ENCODE peak calls at places on chromosomes 3 and 15, in ten cellular contexts. One of them, this sample, is unnamed.
A peak's percentile ranks its signal among the peaks of the same experiment; 100 is the strongest.

GRCh38 chr3:71542548-71543370 is 40.8 kb downstream of the FOXP1 start:
- DNase-seq in NB4: peak; percentile 98
- DNase-seq in Caco-2: no peak
- DNase-seq in body of pancreas: peak; percentile 30
- DNase-seq in astrocyte of the spinal cord: peak; percentile 91
- DNase-seq in cardiac fibroblast: peak; percentile 88
- DNase-seq in fibroblast of the aortic adventitia: peak; percentile 96
- DNase-seq in pancreas: peak; percentile 46
- DNase-seq in thyroid gland: peak; percentile 20
- DNase-seq in lower leg skin: peak; percentile 83
- DNase-seq in this sample: peak; percentile 81

GRCh38 chr3:45772341-45773035 is 23.8 kb downstream of the SLC6A20 start:
- DNase-seq in cardiac fibroblast: no peak
- DNase-seq in body of pancreas: no peak
- DNase-seq in Caco-2: no peak
- DNase-seq in thyroid gland: no peak
- DNase-seq in lower leg skin: no peak
- DNase-seq in NB4: no peak
- DNase-seq in astrocyte of the spinal cord: no peak
- DNase-seq in fibroblast of the aortic adventitia: no peak
- DNase-seq in pancreas: no peak
- DNase-seq in this sample: no peak

GRCh38 chr15:76983588-76984379 is 11.1 kb upstream of the PSTPIP1 start:
- DNase-seq in cardiac fibroblast: no peak
- DNase-seq in thyroid gland: no peak
- DNase-seq in fibroblast of the aortic adventitia: no peak
- DNase-seq in lower leg skin: no peak
- DNase-seq in pancreas: no peak
- DNase-seq in body of pancreas: no peak
- DNase-seq in astrocyte of the spinal cord: no peak
- DNase-seq in Caco-2: no peak
- DNase-seq in NB4: peak; percentile 95
- DNase-seq in this sample: no peak

GRCh38 chr15:80662129-80662528 is 33.0 kb upstream of the ABHD17C start:
- DNase-seq in pancreas: no peak
- DNase-seq in body of pancreas: no peak
- DNase-seq in lower leg skin: no peak
- DNase-seq in Caco-2: no peak
- DNase-seq in NB4: peak; percentile 11
- DNase-seq in fibroblast of the aortic adventitia: peak; percentile 40
- DNase-seq in cardiac fibroblast: no peak
- DNase-seq in thyroid gland: no peak
- DNase-seq in astrocyte of the spinal cord: no peak
- DNase-seq in this sample: no peak

GRCh38 chr3:72633534-72633933 is 214.7 kb downstream of the SHQ1 start:
- DNase-seq in thyroid gland: no peak
- DNase-seq in fibroblast of the aortic adventitia: no peak
- DNase-seq in pancreas: no peak
- DNase-seq in astrocyte of the spinal cord: no peak
- DNase-seq in NB4: no peak
- DNase-seq in body of pancreas: no peak
- DNase-seq in lower leg skin: no peak
- DNase-seq in Caco-2: no peak
- DNase-seq in cardiac fibroblast: no peak
- DNase-seq in this sample: no peak

GRCh38 chr3:53350652-53351051 is 3.3 kb upstream of the DCP1A start:
- DNase-seq in NB4: peak; percentile 92
- DNase-seq in Caco-2: peak; percentile 65
- DNase-seq in thyroid gland: no peak
- DNase-seq in cardiac fibroblast: peak; percentile 34
- DNase-seq in fibroblast of the aortic adventitia: peak; percentile 59
- DNase-seq in pancreas: no peak
- DNase-seq in astrocyte of the spinal cord: no peak
- DNase-seq in body of pancreas: no peak
- DNase-seq in lower leg skin: no peak
- DNase-seq in this sample: no peak

GRCh38 chr3:129352045-129352444 is 73.4 kb downstream of the HMCES start:
- DNase-seq in body of pancreas: no peak
- DNase-seq in astrocyte of the spinal cord: no peak
- DNase-seq in Caco-2: no peak
- DNase-seq in pancreas: no peak
- DNase-seq in thyroid gland: no peak
- DNase-seq in NB4: no peak
- DNase-seq in cardiac fibroblast: no peak
- DNase-seq in lower leg skin: no peak
- DNase-seq in fibroblast of the aortic adventitia: no peak
- DNase-seq in this sample: no peak

GRCh38 chr15:74716647-74717046 is 8.7 kb downstream of the CYP1A1 start:
- DNase-seq in Caco-2: peak; percentile 15
- DNase-seq in lower leg skin: no peak
- DNase-seq in astrocyte of the spinal cord: no peak
- DNase-seq in body of pancreas: no peak
- DNase-seq in thyroid gland: no peak
- DNase-seq in cardiac fibroblast: no peak
- DNase-seq in pancreas: no peak
- DNase-seq in NB4: peak; percentile 79
- DNase-seq in fibroblast of the aortic adventitia: no peak
- DNase-seq in this sample: no peak

GRCh38 chr15:25874379-25874778 is 11.3 kb upstream of the ATP10A start:
- DNase-seq in thyroid gland: no peak
- DNase-seq in cardiac fibroblast: no peak
- DNase-seq in body of pancreas: no peak
- DNase-seq in Caco-2: no peak
- DNase-seq in NB4: no peak
- DNase-seq in lower leg skin: no peak
- DNase-seq in pancreas: no peak
- DNase-seq in astrocyte of the spinal cord: no peak
- DNase-seq in fibroblast of the aortic adventitia: no peak
- DNase-seq in this sample: no peak

GRCh38 chr15:25876231-25877140 is 13.4 kb upstream of the ATP10A start:
- DNase-seq in thyroid gland: no peak
- DNase-seq in cardiac fibroblast: no peak
- DNase-seq in astrocyte of the spinal cord: no peak
- DNase-seq in lower leg skin: no peak
- DNase-seq in pancreas: no peak
- DNase-seq in Caco-2: no peak
- DNase-seq in NB4: no peak
- DNase-seq in body of pancreas: no peak
- DNase-seq in fibroblast of the aortic adventitia: no peak
- DNase-seq in this sample: no peak

GRCh38 chr15:25882466-25882865 is 19.3 kb upstream of the ATP10A start:
- DNase-seq in Caco-2: no peak
- DNase-seq in cardiac fibroblast: peak; percentile 56
- DNase-seq in lower leg skin: no peak
- DNase-seq in astrocyte of the spinal cord: no peak
- DNase-seq in fibroblast of the aortic adventitia: peak; percentile 9
- DNase-seq in body of pancreas: no peak
- DNase-seq in thyroid gland: no peak
- DNase-seq in pancreas: no peak
- DNase-seq in NB4: no peak
- DNase-seq in this sample: no peak

GRCh38 chr15:25875551-25875950 is 12.4 kb upstream of the ATP10A start:
- DNase-seq in pancreas: no peak
- DNase-seq in astrocyte of the spinal cord: no peak
- DNase-seq in lower leg skin: no peak
- DNase-seq in thyroid gland: no peak
- DNase-seq in NB4: no peak
- DNase-seq in cardiac fibroblast: no peak
- DNase-seq in Caco-2: no peak
- DNase-seq in fibroblast of the aortic adventitia: no peak
- DNase-seq in body of pancreas: no peak
- DNase-seq in this sample: no peak

DNA sequence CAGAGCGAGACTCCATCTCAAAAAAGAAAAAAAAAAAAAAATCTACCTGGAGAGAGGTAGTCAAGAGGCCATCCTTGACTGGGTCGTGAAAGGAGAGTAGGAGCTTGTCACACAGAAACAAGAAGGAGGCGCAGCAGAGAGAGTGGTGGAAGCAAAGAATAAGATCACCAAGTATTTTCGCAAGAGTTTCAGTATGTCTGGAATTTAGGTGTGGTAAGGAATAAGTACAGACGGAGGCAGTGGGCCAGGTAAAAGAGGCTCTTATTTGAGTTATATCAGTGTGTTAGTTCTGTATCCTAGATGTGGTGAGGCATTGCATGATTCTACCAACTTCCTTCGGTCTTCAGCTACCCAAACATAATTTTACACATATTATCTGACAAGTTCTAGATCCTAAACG is 14.6 kb upstream of the ATP10A start:
- DNase-seq in pancreas: no peak
- DNase-seq in NB4: no peak
- DNase-seq in astrocyte of the spinal cord: no peak
- DNase-seq in thyroid gland: peak; percentile 79
- DNase-seq in cardiac fibroblast: no peak
- DNase-seq in Caco-2: peak; percentile 50
- DNase-seq in lower leg skin: no peak
- DNase-seq in fibroblast of the aortic adventitia: no peak
- DNase-seq in body of pancreas: no peak
- DNase-seq in this sample: no peak
- H3K4me3 ChIP-seq in pancreas: no peak overlapping the region
- H3K4me3 ChIP-seq in NB4: no peak overlapping the region
- H3K4me3 ChIP-seq in astrocyte of the spinal cord: no peak overlapping the region
- H3K4me3 ChIP-seq in thyroid gland: no peak overlapping the region
- H3K4me3 ChIP-seq in cardiac fibroblast: no peak overlapping the region
- H3K4me3 ChIP-seq in Caco-2: no peak overlapping the region
- H3K4me3 ChIP-seq in lower leg skin: no peak overlapping the region
- H3K4me3 ChIP-seq in fibroblast of the aortic adventitia: no peak overlapping the region
- H3K4me3 ChIP-seq in body of pancreas: no peak overlapping the region
- H3K4me3 ChIP-seq in this sample: no peak overlapping the region

GRCh38 chr3:21020043-21020442 is 731.0 kb downstream of the ZNF385D start:
- DNase-seq in fibroblast of the aortic adventitia: no peak
- DNase-seq in lower leg skin: no peak
- DNase-seq in thyroid gland: no peak
- DNase-seq in cardiac fibroblast: no peak
- DNase-seq in NB4: no peak
- DNase-seq in body of pancreas: no peak
- DNase-seq in pancreas: no peak
- DNase-seq in astrocyte of the spinal cord: no peak
- DNase-seq in Caco-2: no peak
- DNase-seq in this sample: no peak

GRCh38 chr3:21020681-21021080 is 730.3 kb downstream of the ZNF385D start:
- DNase-seq in astrocyte of the spinal cord: no peak
- DNase-seq in Caco-2: no peak
- DNase-seq in lower leg skin: no peak
- DNase-seq in thyroid gland: no peak
- DNase-seq in fibroblast of the aortic adventitia: no peak
- DNase-seq in body of pancreas: no peak
- DNase-seq in NB4: no peak
- DNase-seq in cardiac fibroblast: no peak
- DNase-seq in pancreas: no peak
- DNase-seq in this sample: no peak

GRCh38 chr3:21013566-21013965 is 737.4 kb downstream of the ZNF385D start:
- DNase-seq in Caco-2: no peak
- DNase-seq in cardiac fibroblast: no peak
- DNase-seq in pancreas: no peak
- DNase-seq in NB4: no peak
- DNase-seq in fibroblast of the aortic adventitia: no peak
- DNase-seq in body of pancreas: no peak
- DNase-seq in thyroid gland: no peak
- DNase-seq in astrocyte of the spinal cord: peak; percentile 33
- DNase-seq in lower leg skin: no peak
- DNase-seq in this sample: no peak

DNA sequence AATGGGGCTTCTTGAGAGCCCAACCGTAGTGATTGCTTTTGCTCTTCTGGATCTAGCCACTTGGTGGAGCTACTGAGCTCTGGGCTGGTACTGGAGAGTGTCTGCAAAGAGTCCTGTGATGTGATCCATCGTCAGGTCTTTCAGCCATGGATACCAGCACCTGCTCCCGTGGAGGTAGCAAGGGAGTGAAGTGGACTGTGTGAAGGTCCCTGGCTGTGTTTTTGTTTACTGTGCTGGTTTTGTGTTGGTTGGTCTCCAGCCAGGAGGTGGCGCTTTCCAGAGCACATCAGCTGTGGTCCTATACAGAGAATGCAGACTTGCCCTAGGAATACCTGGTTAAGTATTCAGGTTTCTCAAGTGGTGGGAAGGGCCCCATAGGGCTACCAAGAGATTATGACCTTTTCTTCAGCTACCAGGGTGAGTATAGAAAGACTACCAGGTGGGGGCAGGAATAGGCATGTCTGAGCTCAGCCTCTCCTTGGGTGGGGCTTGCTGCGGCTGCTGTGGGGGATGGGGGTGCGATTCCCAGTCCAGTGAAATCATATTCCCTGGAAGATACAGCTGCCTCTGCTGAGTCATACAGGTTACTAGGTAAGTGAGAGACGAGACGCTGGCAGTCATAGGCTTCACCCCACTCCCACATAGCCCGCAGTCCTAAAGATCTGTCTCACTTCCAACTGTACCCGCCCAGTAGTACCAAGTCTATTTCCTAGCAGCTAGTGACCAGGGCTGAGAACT is 733.7 kb downstream of the ZNF385D start:
- DNase-seq in pancreas: no peak
- DNase-seq in lower leg skin: no peak
- DNase-seq in fibroblast of the aortic adventitia: peak; percentile 1
- DNase-seq in body of pancreas: no peak
- DNase-seq in Caco-2: peak; percentile 6
- DNase-seq in thyroid gland: no peak
- DNase-seq in NB4: peak; percentile 15
- DNase-seq in cardiac fibroblast: peak; percentile 1
- DNase-seq in astrocyte of the spinal cord: no peak
- DNase-seq in this sample: no peak
- TF ChIP-seq CTCF in pancreas: no peak
- TF ChIP-seq CTCF in lower leg skin: no peak
- TF ChIP-seq CTCF in fibroblast of the aortic adventitia: peak; percentile 30
- TF ChIP-seq CTCF in body of pancreas: no peak
- TF ChIP-seq CTCF in Caco-2: peak; percentile 26
- TF ChIP-seq CTCF in thyroid gland: no peak
- TF ChIP-seq CTCF in NB4: peak; percentile 42
- TF ChIP-seq CTCF in cardiac fibroblast: peak; percentile 10
- TF ChIP-seq CTCF in astrocyte of the spinal cord: peak; percentile 20
- TF ChIP-seq CTCF in this sample: no peak

GRCh38 chr3:140850210-140850955 is 91.3 kb upstream of the SLC25A36 start:
- DNase-seq in cardiac fibroblast: no peak
- DNase-seq in thyroid gland: no peak
- DNase-seq in fibroblast of the aortic adventitia: no peak
- DNase-seq in lower leg skin: no peak
- DNase-seq in astrocyte of the spinal cord: no peak
- DNase-seq in NB4: no peak
- DNase-seq in body of pancreas: no peak
- DNase-seq in Caco-2: no peak
- DNase-seq in pancreas: no peak
- DNase-seq in this sample: no peak

GRCh38 chr3:140843656-140844055 is 98.0 kb upstream of the SLC25A36 start:
- DNase-seq in thyroid gland: no peak
- DNase-seq in pancreas: no peak
- DNase-seq in cardiac fibroblast: no peak
- DNase-seq in astrocyte of the spinal cord: no peak
- DNase-seq in fibroblast of the aortic adventitia: no peak
- DNase-seq in NB4: no peak
- DNase-seq in body of pancreas: no peak
- DNase-seq in Caco-2: no peak
- DNase-seq in lower leg skin: no peak
- DNase-seq in this sample: no peak

GRCh38 chr3:140844072-140844471 is 97.6 kb upstream of the SLC25A36 start:
- DNase-seq in NB4: no peak
- DNase-seq in pancreas: no peak
- DNase-seq in Caco-2: no peak
- DNase-seq in body of pancreas: no peak
- DNase-seq in fibroblast of the aortic adventitia: no peak
- DNase-seq in astrocyte of the spinal cord: no peak
- DNase-seq in lower leg skin: no peak
- DNase-seq in thyroid gland: no peak
- DNase-seq in cardiac fibroblast: no peak
- DNase-seq in this sample: no peak

GRCh38 chr3:140845878-140846277 is 95.8 kb upstream of the SLC25A36 start:
- DNase-seq in Caco-2: no peak
- DNase-seq in pancreas: no peak
- DNase-seq in astrocyte of the spinal cord: no peak
- DNase-seq in lower leg skin: no peak
- DNase-seq in fibroblast of the aortic adventitia: no peak
- DNase-seq in thyroid gland: no peak
- DNase-seq in NB4: no peak
- DNase-seq in cardiac fibroblast: no peak
- DNase-seq in body of pancreas: no peak
- DNase-seq in this sample: no peak

DNA sequence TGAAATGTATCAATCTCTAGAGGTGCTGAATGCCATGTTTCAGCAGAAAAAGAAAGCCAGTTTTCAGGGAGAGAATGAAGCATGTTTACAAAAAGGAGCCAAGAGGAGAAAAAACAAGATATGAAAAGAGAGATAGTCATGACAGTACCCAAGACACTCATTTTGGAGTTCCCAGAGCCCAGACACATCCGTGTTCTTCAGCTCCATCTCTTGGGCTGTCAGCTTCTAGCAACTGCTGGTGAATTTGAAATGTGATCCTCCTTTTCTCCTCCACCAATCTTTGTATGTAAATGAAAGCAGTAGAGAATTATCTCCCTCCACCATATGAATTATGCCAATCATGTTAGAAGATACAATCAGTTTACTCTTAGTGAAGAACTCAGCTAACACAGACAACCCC is 93.0 kb upstream of the SLC25A36 start:
- DNase-seq in NB4: no peak
- DNase-seq in body of pancreas: no peak
- DNase-seq in lower leg skin: no peak
- DNase-seq in cardiac fibroblast: no peak
- DNase-seq in pancreas: no peak
- DNase-seq in astrocyte of the spinal cord: no peak
- DNase-seq in thyroid gland: no peak
- DNase-seq in Caco-2: no peak
- DNase-seq in fibroblast of the aortic adventitia: no peak
- DNase-seq in this sample: no peak
- H3K4me3 ChIP-seq in NB4: no peak overlapping the region
- H3K4me3 ChIP-seq in body of pancreas: no peak overlapping the region
- H3K4me3 ChIP-seq in lower leg skin: no peak overlapping the region
- H3K4me3 ChIP-seq in cardiac fibroblast: no peak overlapping the region
- H3K4me3 ChIP-seq in pancreas: no peak overlapping the region
- H3K4me3 ChIP-seq in astrocyte of the spinal cord: no peak overlapping the region
- H3K4me3 ChIP-seq in thyroid gland: no peak overlapping the region
- H3K4me3 ChIP-seq in Caco-2: no peak overlapping the region
- H3K4me3 ChIP-seq in fibroblast of the aortic adventitia: no peak overlapping the region
- H3K4me3 ChIP-seq in this sample: no peak overlapping the region

DNA sequence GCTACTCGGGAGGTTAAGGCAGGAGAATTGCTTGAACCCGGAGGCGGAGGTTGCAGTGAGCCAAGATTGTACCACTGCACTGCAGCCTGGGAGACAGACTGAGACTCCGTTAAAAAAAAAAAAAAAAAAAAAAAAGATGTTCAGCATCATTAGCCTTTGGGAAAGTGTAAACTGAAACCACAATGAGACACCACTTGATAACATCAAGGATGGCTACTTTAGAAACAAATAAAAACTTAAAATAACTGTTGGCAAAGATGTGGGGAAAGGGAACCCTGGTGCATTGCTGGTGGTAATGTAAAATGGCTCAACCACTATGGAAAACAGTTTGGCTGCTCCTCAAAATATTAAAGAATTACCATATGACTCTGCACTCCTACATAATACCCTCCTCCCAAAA is 1.9 kb downstream of the LEO1 start:
- DNase-seq in body of pancreas: no peak
- DNase-seq in lower leg skin: no peak
- DNase-seq in thyroid gland: no peak
- DNase-seq in NB4: peak; percentile 35
- DNase-seq in astrocyte of the spinal cord: no peak
- DNase-seq in pancreas: no peak
- DNase-seq in cardiac fibroblast: no peak
- DNase-seq in fibroblast of the aortic adventitia: no peak
- DNase-seq in Caco-2: no peak
- DNase-seq in this sample: no peak
- TF ChIP-seq CTCF in body of pancreas: no peak
- TF ChIP-seq CTCF in lower leg skin: no peak
- TF ChIP-seq CTCF in thyroid gland: no peak
- TF ChIP-seq CTCF in NB4: no peak
- TF ChIP-seq CTCF in astrocyte of the spinal cord: no peak
- TF ChIP-seq CTCF in pancreas: no peak
- TF ChIP-seq CTCF in cardiac fibroblast: no peak
- TF ChIP-seq CTCF in fibroblast of the aortic adventitia: no peak
- TF ChIP-seq CTCF in Caco-2: no peak
- TF ChIP-seq CTCF in this sample: no peak